ENCODE peak calls at places on chromosome 22, in five cellular contexts. V is neural progenitor cell, R is GM23248, A is keratinocyte, Y is DND-41. U is an unnamed sample.

GRCh38 chr22:32348031-32348611 is 9.5 kb upstream of the RFPL3 start:
- DNase-seq in V (no peak), R (no peak), A (no peak), Y (no peak), U (no peak)

GRCh38 chr22:38104084-38104483 is 6.4 kb downstream of the BAIAP2L2 start:
- DNase-seq in V (peak), R (peak), A (no peak), Y (no peak), U (no peak)

GRCh38 chr22:27490080-27490479 is 311.5 kb downstream of the MN1 start:
- DNase-seq in V (no peak), R (no peak), A (no peak), Y (no peak), U (no peak)

GRCh38 chr22:38758276-38758945 is 2.6 kb upstream of the SUN2 start:
- DNase-seq in V (no peak), R (no peak), A (no peak), Y (peak), U (no peak)

GRCh38 chr22:39130892-39131855 is 21.3 kb downstream of the CBX7 start:
- DNase-seq in V (peak), R (peak), A (no peak), Y (no peak), U (peak)

GRCh38 chr22:22933100-22933806 is 45.6 kb downstream of the IGLL5 start:
- DNase-seq in V (no peak), R (no peak), A (no peak), Y (no peak), U (no peak)

GRCh38 chr22:35430897-35431322 is 31.0 kb downstream of the MCM5 start:
- DNase-seq in V (peak), R (peak), A (peak), Y (peak), U (peak)

GRCh38 chr22:38107692-38108515 is 2.6 kb downstream of the BAIAP2L2 start:
- DNase-seq in V (no peak), R (peak), A (no peak), Y (no peak), U (no peak)

GRCh38 chr22:45889093-45889538 is 87.8 kb downstream of the WNT7B start:
- DNase-seq in V (no peak), R (no peak), A (no peak), Y (no peak), U (no peak)

GRCh38 chr22:46046299-46046685 is 69.3 kb upstream of the WNT7B start:
- DNase-seq in V (no peak), R (no peak), A (no peak), Y (no peak), U (no peak)

GRCh38 chr22:46054878-46055158 is 77.9 kb upstream of the WNT7B start:
- DNase-seq in V (no peak), R (no peak), A (no peak), Y (no peak), U (peak)

GRCh38 chr22:35620624-35621245 is 3.6 kb upstream of the MB start:
- DNase-seq in V (peak), R (peak), A (no peak), Y (no peak), U (no peak)

GRCh38 chr22:32204211-32204855 is 540 bp downstream of the RFPL2 start:
- DNase-seq in V (peak), R (no peak), A (no peak), Y (no peak), U (no peak)

GRCh38 chr22:38136607-38137006 is 26.1 kb upstream of the BAIAP2L2 start:
- DNase-seq in V (no peak), R (peak), A (no peak), Y (no peak), U (no peak)

GRCh38 chr22:22452996-22453686 is 55.4 kb downstream of the ZNF280B start:
- DNase-seq in V (no peak), R (no peak), A (no peak), Y (no peak), U (no peak)

GRCh38 chr22:46580940-46581579 is 39.1 kb upstream of the GRAMD4 start:
- DNase-seq in V (no peak), R (no peak), A (no peak), Y (no peak), U (no peak)

GRCh38 chr22:45290410-45290936 is 5.7 kb downstream of the UPK3A start:
- DNase-seq in V (peak), R (peak), A (no peak), Y (no peak), U (peak)

GRCh38 chr22:40605676-40606250 is 30.8 kb downstream of the MRTFA start:
- DNase-seq in V (no peak), R (peak), A (no peak), Y (no peak), U (peak)

GRCh38 chr22:37355174-37355573 is 72.1 kb downstream of the ELFN2 start:
- DNase-seq in V (no peak), R (no peak), A (no peak), Y (no peak), U (no peak)

GRCh38 chr22:17912942-17913704 is 111.2 kb downstream of the MICAL3 start:
- DNase-seq in V (no peak), R (peak), A (no peak), Y (no peak), U (no peak)

GRCh38 chr22:36781656-36782627 is 6.0 kb upstream of the IFT27 start:
- DNase-seq in V (peak), R (peak), A (peak), Y (peak), U (peak)

GRCh38 chr22:50530280-50530856 is 556 bp upstream of the TYMP start:
- DNase-seq in V (peak), R (peak), A (no peak), Y (no peak), U (peak)
- TF ChIP-seq EZH2 in V (peak), R (no peak), A (no peak), Y (no peak), U (no peak)

GRCh38 chr22:30606455-30607299 is at the start of gene TCN2:
- DNase-seq in V (peak), R (peak), A (no peak), Y (no peak), U (peak)

GRCh38 chr22:30604723-30605122 is 2.3 kb upstream of the TCN2 start:
- DNase-seq in V (no peak), R (no peak), A (no peak), Y (no peak), U (no peak)

GRCh38 chr22:30607300-30607930 is 441 bp downstream of the TCN2 start:
- DNase-seq in V (peak), R (no peak), A (no peak), Y (no peak), U (no peak)

GRCh38 chr22:30607939-30608338 is 965 bp downstream of the TCN2 start:
- DNase-seq in V (no peak), R (peak), A (no peak), Y (no peak), U (no peak)

DNA sequence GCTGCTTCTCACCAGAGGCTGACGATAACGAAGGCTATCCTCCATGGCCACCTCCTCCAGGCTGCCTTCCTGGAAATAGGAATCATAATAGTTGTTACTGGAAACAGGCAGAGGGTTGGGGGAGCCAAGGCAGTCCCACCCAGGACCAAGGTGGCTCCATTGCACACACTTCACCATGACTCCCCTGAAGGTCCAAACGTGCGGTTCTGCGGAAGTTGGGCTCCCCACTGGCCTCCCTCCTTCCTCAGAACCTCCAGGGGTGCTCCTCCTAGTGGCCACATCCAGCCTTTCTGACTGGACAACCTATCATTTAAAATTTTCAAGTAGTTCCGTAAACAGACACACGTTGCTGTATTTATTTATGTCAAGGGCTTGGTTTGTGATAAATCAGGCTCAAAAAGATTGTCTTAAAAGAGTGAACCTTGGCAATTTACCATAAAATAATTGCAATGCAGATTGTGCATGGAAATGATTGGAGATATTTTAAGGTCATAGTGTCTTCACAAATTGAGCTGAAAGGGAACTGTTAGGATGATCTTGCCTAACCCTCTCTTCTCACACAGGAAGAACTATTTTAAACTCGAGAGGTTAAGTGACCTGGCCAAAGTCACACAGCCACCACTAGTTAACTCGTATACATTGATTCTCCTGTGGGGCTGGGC is 1.4 kb upstream of the TCN2 start:
- DNase-seq in V (peak), R (peak), A (no peak), Y (no peak), U (peak)
- TF ChIP-seq EZH2 in V (no peak), R (no peak), A (no peak), Y (no peak), U (no peak)

GRCh38 chr22:50060441-50061140 is 2.5 kb upstream of the TTLL8 start:
- DNase-seq in V (no peak), R (no peak), A (no peak), Y (no peak), U (no peak)
- TF ChIP-seq EZH2 in V (no peak), R (no peak), A (no peak), Y (no peak), U (no peak)

DNA sequence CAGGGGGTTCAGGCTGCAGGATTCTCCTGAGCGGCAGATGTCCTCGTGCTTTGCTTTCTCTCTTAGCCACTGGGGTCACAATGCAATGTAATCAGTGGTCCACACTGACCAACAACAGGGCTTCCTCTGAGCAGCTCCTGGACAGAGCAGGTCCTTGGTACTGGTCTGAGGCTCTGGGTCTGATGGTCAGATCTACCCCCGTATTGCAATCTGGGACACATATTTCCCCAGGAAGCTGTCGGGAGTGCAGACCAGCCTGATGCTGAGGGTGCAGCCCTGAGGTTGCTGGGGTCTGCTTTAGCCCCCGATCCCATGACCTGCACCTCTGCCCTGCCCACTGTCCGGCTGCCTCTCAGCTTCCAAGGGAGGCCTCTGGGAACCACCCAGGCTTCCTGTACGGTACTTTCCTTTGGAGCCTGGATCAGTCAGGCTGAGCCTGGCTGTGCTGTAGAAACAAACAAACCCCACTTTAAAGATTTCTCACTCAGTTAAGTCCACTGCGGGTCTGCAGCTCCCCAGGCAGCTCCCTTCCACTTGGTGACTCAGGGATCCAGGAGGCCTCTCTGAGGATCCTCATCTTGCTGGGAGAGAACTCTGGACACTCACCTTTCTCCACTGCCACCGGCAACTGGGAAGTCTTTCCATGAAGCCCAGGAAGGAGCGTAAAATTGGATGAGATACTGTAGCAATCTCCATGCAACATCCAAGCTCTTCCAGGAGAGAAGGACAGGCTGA is 1046.6 kb downstream of the TBC1D22A start:
- DNase-seq in V (no peak), R (no peak), A (no peak), Y (no peak), U (no peak)
- TF ChIP-seq EZH2 in V (no peak), R (no peak), A (no peak), Y (no peak), U (no peak)

GRCh38 chr22:24424001-24424900 is 3.1 kb upstream of the ADORA2A start:
- DNase-seq in V (peak), R (peak), A (no peak), Y (no peak), U (no peak)
- TF ChIP-seq EZH2 in V (peak), R (peak), A (peak), Y (no peak), U (peak)

GRCh38 chr22:41919357-41920224 is 4.7 kb upstream of the SHISA8 start:
- DNase-seq in V (peak), R (peak), A (no peak), Y (no peak), U (no peak)
- TF ChIP-seq EZH2 in V (peak), R (no peak), A (no peak), Y (no peak), U (no peak)

GRCh38 chr22:49848690-49849160 is 4.9 kb upstream of the ZBED4 start:
- DNase-seq in V (no peak), R (no peak), A (no peak), Y (no peak), U (no peak)

GRCh38 chr22:49852898-49853894 is at the start of gene ZBED4:
- DNase-seq in V (peak), R (peak), A (peak), Y (peak), U (peak)

GRCh38 chr22:49849161-49850020 is 4.3 kb upstream of the ZBED4 start:
- DNase-seq in V (no peak), R (no peak), A (no peak), Y (no peak), U (no peak)

GRCh38 chr22:49850021-49850911 is 3.4 kb upstream of the ZBED4 start:
- DNase-seq in V (no peak), R (no peak), A (no peak), Y (no peak), U (no peak)

DNA sequence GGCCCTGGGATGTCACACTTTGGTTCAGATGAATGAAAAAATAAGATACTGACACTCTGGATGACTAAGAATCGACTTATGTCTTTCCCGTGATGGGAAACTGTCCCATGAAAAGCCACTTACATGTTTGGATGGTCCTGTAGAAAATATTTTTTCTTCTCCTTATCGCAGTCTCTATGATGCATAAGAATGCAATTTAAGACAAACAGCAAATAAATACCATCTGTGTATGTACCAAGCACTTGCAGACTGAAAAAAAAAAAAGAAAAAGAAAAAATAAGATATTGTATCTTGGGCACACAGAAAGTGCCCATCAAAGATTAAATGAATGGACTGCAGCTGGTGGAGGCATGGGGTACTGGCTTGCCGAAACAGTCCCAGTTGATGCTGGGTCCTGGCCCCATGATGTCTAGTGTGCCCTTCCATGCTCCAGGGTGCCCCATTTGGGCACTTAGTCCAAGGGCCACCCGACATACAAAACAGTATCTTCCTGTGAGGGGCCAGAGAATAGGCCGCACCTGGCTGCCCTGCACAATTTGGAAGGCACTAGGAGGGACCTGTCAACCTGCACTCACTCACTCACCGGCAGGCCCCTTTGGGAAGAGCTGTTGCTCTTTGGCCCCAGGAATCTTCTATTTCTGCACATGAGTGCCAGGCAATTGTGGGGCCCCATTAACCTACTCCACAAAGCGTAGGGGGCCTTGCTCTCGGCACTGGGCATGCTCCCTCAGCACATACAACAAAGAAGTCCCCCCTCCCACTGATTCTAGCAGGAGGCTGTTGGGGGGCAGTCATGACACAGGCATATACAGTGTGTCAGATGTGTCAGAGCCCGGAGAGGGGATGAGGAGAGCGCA is 2.5 kb upstream of the ZBED4 start:
- DNase-seq in V (no peak), R (no peak), A (no peak), Y (no peak), U (no peak)
- TF ChIP-seq EZH2 in V (no peak), R (no peak), A (no peak), Y (no peak), U (no peak)

U was measured in fibroblast of lung.